ENCODE peak calls at places on chromosomes 12 and 14, in eight cellular contexts. U, A, B, R, F, K, T and S are unnamed samples.

GRCh38 chr14:104291123-104292000 is 153.0 kb downstream of the KIF26A start:
- DNase-seq in T (no peak), F (no peak), B (peak; percentile 17), R (peak; percentile 3), A (peak; percentile 69), K (no peak), U (no peak), S (peak; percentile 78)

GRCh38 chr14:76759589-76759988 is 1.7 kb upstream of the VASH1 start:
- DNase-seq in T (no peak), K (no peak), A (no peak), B (no peak), F (no peak), U (no peak), R (no peak), S (no peak)

GRCh38 chr14:86464386-86464785 is 934.4 kb downstream of the FLRT2 start:
- DNase-seq in K (no peak), T (no peak), U (no peak), F (no peak), R (no peak), B (no peak), A (no peak), S (no peak)

GRCh38 chr12:109139791-109140190 is 23.4 kb downstream of the ACACB start:
- DNase-seq in K (no peak), A (no peak), R (no peak), B (no peak), U (no peak), F (no peak), T (no peak), S (no peak)

GRCh38 chr14:94599656-94600004 is 12.6 kb upstream of the SERPINA3 start:
- DNase-seq in K (no peak), F (no peak), U (no peak), B (no peak), R (no peak), T (no peak), A (no peak), S (no peak)

GRCh38 chr12:75660107-75660530 is 148.7 kb upstream of the KRR1 start:
- DNase-seq in U (no peak), B (no peak), K (peak; percentile 48), T (peak; percentile 81), A (no peak), F (peak; percentile 86), R (no peak), S (no peak)

GRCh38 chr14:50887476-50887875 is 15.6 kb downstream of the ABHD12B start:
- DNase-seq in A (no peak), F (no peak), R (no peak), B (no peak), K (no peak), T (no peak), U (no peak), S (no peak)

GRCh38 chr12:110102255-110102654 is 21.9 kb upstream of the IFT81 start:
- DNase-seq in A (peak; percentile 68), F (peak; percentile 83), B (peak; percentile 42), U (peak; percentile 64), R (peak; percentile 49), K (peak; percentile 53), T (peak; percentile 75), S (no peak)

GRCh38 chr12:6273209-6273928 is 37.1 kb upstream of the PLEKHG6 start:
- DNase-seq in A (no peak), B (no peak), K (no peak), T (no peak), U (no peak), F (no peak), R (no peak), S (peak; percentile 45)

GRCh38 chr14:41604793-41605534 is 1.7 kb upstream of the LRFN5 start:
- DNase-seq in U (no peak), F (peak; percentile 79), K (peak; percentile 70), B (peak; percentile 71), T (peak; percentile 92), A (peak; percentile 93), R (no peak), S (peak; percentile 27)

GRCh38 chr12:25254271-25254880 is 3.6 kb upstream of the KRAS start:
- DNase-seq in T (peak; percentile 89), B (no peak), F (no peak), U (no peak), A (no peak), R (no peak), K (no peak), S (no peak)

GRCh38 chr14:105247715-105248367 is 492 bp upstream of the BTBD6 start:
- DNase-seq in K (no peak), R (no peak), T (peak; percentile 15), U (no peak), F (no peak), A (peak; percentile 14), B (no peak), S (no peak)

GRCh38 chr14:66228267-66228970 is 257.8 kb upstream of the CCDC196 start:
- DNase-seq in R (no peak), T (no peak), F (peak; percentile 81), B (no peak), U (peak; percentile 14), K (no peak), A (no peak), S (no peak)

GRCh38 chr14:64707661-64708060 is 3.4 kb downstream of the PLEKHG3 start:
- DNase-seq in F (peak; percentile 84), K (peak; percentile 43), T (peak; percentile 92), R (peak; percentile 17), U (no peak), B (no peak), A (no peak), S (no peak)

GRCh38 chr12:96136129-96136528 is 58.0 kb upstream of the ELK3 start:
- DNase-seq in R (no peak), B (no peak), F (peak; percentile 73), K (peak; percentile 45), A (no peak), U (no peak), T (peak; percentile 42), S (no peak)

GRCh38 chr14:50736932-50737419 is 68.9 kb upstream of the SAV1 start:
- DNase-seq in A (no peak), F (no peak), B (no peak), R (no peak), U (peak; percentile 94), K (no peak), T (no peak), S (no peak)

GRCh38 chr12:82149045-82149444 is 209.1 kb downstream of the CCDC59 start:
- DNase-seq in K (no peak), T (no peak), U (no peak), A (no peak), R (no peak), B (no peak), F (no peak), S (no peak)

GRCh38 chr12:25189656-25190055 is 5.3 kb downstream of the DNAI7 start:
- DNase-seq in B (no peak), R (no peak), U (no peak), T (no peak), A (no peak), K (peak; percentile 69), F (no peak), S (no peak)

GRCh38 chr14:22152161-22152870 is 436.7 kb downstream of the DAD1 start:
- DNase-seq in F (no peak), K (no peak), R (no peak), T (no peak), B (no peak), A (no peak), U (no peak), S (no peak)

GRCh38 chr12:78793982-78794381 is 70.6 kb upstream of the SYT1 start:
- DNase-seq in F (no peak), U (no peak), B (no peak), A (no peak), R (no peak), K (no peak), T (no peak), S (no peak)
- H3K4me3 ChIP-seq in F (no peak overlapping the region), U (no peak overlapping the region), B (no peak overlapping the region), A (no peak overlapping the region), R (no peak overlapping the region), K (no peak overlapping the region), T (no peak overlapping the region), S (no peak overlapping the region)

DNA sequence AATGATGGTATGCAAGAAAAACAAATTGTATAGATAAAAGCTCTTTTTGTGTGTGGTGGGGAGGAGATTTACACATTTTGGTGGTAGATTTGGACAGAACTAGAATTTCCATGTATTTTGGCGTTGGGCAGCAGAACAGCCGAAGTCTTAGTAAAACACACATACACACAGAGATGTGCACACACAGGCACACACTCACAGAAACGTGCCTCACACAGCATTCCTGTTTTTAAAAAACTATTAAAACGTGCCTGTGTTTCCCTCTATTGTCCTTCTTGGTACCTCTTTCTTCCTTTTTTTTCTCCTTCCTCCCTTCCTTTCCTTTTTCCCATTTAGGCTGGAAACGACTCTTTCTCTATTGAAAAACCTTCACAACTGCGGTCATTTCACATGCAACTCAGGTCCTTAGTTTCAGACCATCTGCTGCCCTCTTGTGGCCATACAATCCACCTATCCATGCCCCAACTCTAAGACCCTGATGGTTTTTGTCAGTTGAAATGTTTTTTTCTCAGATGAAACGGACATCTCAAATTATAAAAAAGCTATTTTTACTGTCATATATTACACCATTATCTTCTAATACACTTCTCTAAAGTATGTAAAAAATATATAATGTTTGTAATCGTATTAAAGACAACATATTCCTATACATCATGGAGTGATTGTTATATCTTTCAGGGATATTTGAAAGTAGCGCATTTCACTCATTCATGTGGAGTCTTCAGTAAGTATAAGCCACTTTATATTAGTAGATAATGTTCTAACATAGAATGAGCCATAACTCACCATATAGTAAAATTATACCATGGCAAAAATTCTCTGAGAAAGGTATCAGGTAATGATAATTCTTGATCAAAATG is 386.7 kb upstream of the NOVA1 start:
- DNase-seq in T (peak; percentile 68), A (peak; percentile 86), R (peak; percentile 60), K (peak; percentile 86), F (peak; percentile 80), U (peak; percentile 33), B (peak; percentile 52), S (peak; percentile 49)
- H3K4me3 ChIP-seq in T (no peak overlapping the region), A (no peak overlapping the region), R (no peak overlapping the region), K (no peak overlapping the region), F (no peak overlapping the region), U (no peak overlapping the region), B (no peak overlapping the region), S (no peak overlapping the region)

GRCh38 chr14:101215266-101215665 is 311.7 kb upstream of the RTL1 start:
- DNase-seq in B (no peak), U (no peak), K (no peak), F (no peak), T (no peak), R (peak; percentile 3), A (peak; percentile 1), S (no peak)

GRCh38 chr14:101219896-101220703 is 316.6 kb upstream of the RTL1 start:
- DNase-seq in R (no peak), F (no peak), K (peak; percentile 50), T (no peak), A (no peak), B (no peak), U (no peak), S (no peak)

GRCh38 chr14:101217972-101218371 is 314.4 kb upstream of the RTL1 start:
- DNase-seq in R (no peak), B (no peak), U (no peak), T (no peak), A (no peak), F (no peak), K (no peak), S (no peak)

GRCh38 chr14:101215936-101216335 is 312.4 kb upstream of the RTL1 start:
- DNase-seq in B (no peak), F (no peak), U (no peak), K (no peak), T (no peak), A (peak; percentile 0), R (peak; percentile 14), S (no peak)

GRCh38 chr14:101216725-101217463 is 313.4 kb upstream of the RTL1 start:
- DNase-seq in U (no peak), K (no peak), A (no peak), R (no peak), B (no peak), T (no peak), F (no peak), S (no peak)
- H3K4me3 ChIP-seq in U (no peak overlapping the region), K (no peak overlapping the region), A (no peak overlapping the region), R (no peak overlapping the region), B (no peak overlapping the region), T (no peak overlapping the region), F (no peak overlapping the region), S (no peak overlapping the region)

GRCh38 chr12:52151859-52152783 is 39.7 kb downstream of the KRT80 start:
- DNase-seq in T (peak; percentile 56), U (peak; percentile 50), K (peak; percentile 32), B (peak; percentile 75), F (peak; percentile 63), A (peak; percentile 93), R (peak; percentile 63), S (peak; percentile 77)
- H3K4me3 ChIP-seq in T (peak overlapping the region; percentile 49), U (no peak overlapping the region), K (peak overlapping the region; percentile 47), B (no peak overlapping the region), F (peak overlapping the region; percentile 32), A (peak overlapping the region; percentile 53), R (peak overlapping the region; percentile 58), S (peak overlapping the region; percentile 11)